ENCODE peak calls at places on chromosomes 5 and 9, in eight cellular contexts. G is RKO, Z is HT-29, I is M059J, P is T-cell, R is iPS-NIHi11, Y is AG20443, N is KBM-7. X is an unnamed sample.

GRCh38 chr9:69158471-69158870 is 15.6 kb upstream of the TJP2 start:
- DNase-seq in G (no peak), R (no peak), Y (no peak), I (no peak), N (no peak), P (no peak), Z (no peak), X (no peak)

GRCh38 chr5:135626636-135627035 is 47.8 kb upstream of the CXCL14 start:
- DNase-seq in N (no peak), Y (no peak), Z (no peak), I (no peak), R (no peak), G (no peak), P (no peak), X (no peak)

GRCh38 chr5:36156124-36156601 is 4.3 kb downstream of the SKP2 start:
- DNase-seq in N (no peak), P (no peak), R (no peak), Y (peak), G (no peak), I (no peak), Z (no peak), X (no peak)

GRCh38 chr5:158074597-158074991 is 215.6 kb upstream of the CLINT1 start:
- DNase-seq in Y (no peak), Z (no peak), P (no peak), G (no peak), N (no peak), I (no peak), R (no peak), X (no peak)

GRCh38 chr9:126301985-126302603 is 24.5 kb upstream of the MVB12B start:
- DNase-seq in Y (peak), R (peak), I (peak), P (peak), N (peak), G (peak), Z (peak), X (peak)

GRCh38 chr5:59174248-59174844 is 591.5 kb downstream of the RAB3C start:
- DNase-seq in I (peak), Y (peak), Z (peak), G (peak), P (peak), R (peak), N (peak), X (peak)

GRCh38 chr9:98807070-98807810 is at the start of gene GALNT12:
- DNase-seq in I (no peak), R (peak), P (no peak), G (peak), Y (peak), Z (peak), N (peak), X (peak)

GRCh38 chr9:121651295-121652036 is at the start of gene DAB2IP:
- DNase-seq in Y (peak), R (peak), N (peak), G (peak), Z (peak), P (no peak), I (no peak), X (no peak)

GRCh38 chr5:173197375-173197891 is 37.6 kb downstream of the NKX2-5 start:
- DNase-seq in P (no peak), R (no peak), Z (no peak), N (no peak), Y (no peak), I (peak), G (no peak), X (no peak)

GRCh38 chr9:5947912-5948311 is 57.2 kb downstream of the MLANA start:
- DNase-seq in Y (no peak), N (peak), I (peak), Z (no peak), G (no peak), R (peak), P (no peak), X (no peak)

GRCh38 chr9:127809562-127810377 is 7.1 kb downstream of the FPGS start:
- DNase-seq in R (peak), P (no peak), Z (no peak), I (no peak), Y (peak), N (no peak), G (no peak), X (no peak)

GRCh38 chr9:2050236-2050635 is 35.1 kb downstream of the SMARCA2 start:
- DNase-seq in R (no peak), Z (no peak), N (no peak), Y (no peak), G (no peak), P (no peak), I (peak), X (no peak)

GRCh38 chr9:34989946-34990635 is 546 bp downstream of the DNAJB5 start:
- DNase-seq in Y (peak), P (no peak), Z (no peak), G (peak), I (peak), R (peak), N (peak), X (peak)

GRCh38 chr9:131053896-131054295 is 42.4 kb upstream of the AIF1L start:
- DNase-seq in N (no peak), G (no peak), I (no peak), Z (no peak), P (no peak), Y (no peak), R (no peak), X (no peak)

GRCh38 chr9:81680006-81680405 is 9.3 kb downstream of the TLE1 start:
- DNase-seq in G (no peak), I (no peak), P (no peak), R (no peak), Y (no peak), Z (no peak), N (no peak), X (no peak)

GRCh38 chr5:96408276-96408777 is 24.7 kb downstream of the PCSK1 start:
- DNase-seq in P (no peak), G (no peak), N (no peak), Z (no peak), I (peak), R (no peak), Y (peak), X (no peak)

GRCh38 chr5:170752257-170753215 is 31.0 kb upstream of the GABRP start:
- DNase-seq in N (no peak), R (no peak), Y (no peak), I (no peak), Z (peak), G (no peak), P (no peak), X (no peak)

GRCh38 chr5:174295736-174296481 is 250.4 kb downstream of the NSG2 start:
- DNase-seq in Z (no peak), G (no peak), R (no peak), N (no peak), P (no peak), Y (no peak), I (no peak), X (no peak)

GRCh38 chr5:175697846-175698245 is 40.0 kb downstream of the HRH2 start:
- DNase-seq in G (no peak), P (no peak), N (no peak), R (no peak), I (no peak), Y (no peak), Z (no peak), X (no peak)

GRCh38 chr9:133251773-133252172 is 23.2 kb downstream of the ABO start:
- DNase-seq in I (no peak), Y (no peak), P (no peak), G (no peak), Z (peak), R (no peak), N (no peak), X (no peak)

GRCh38 chr9:121884057-121884512 is 209.0 kb downstream of the TTLL11 start:
- DNase-seq in Y (no peak), R (peak), P (no peak), N (no peak), Z (no peak), G (no peak), I (peak), X (no peak)